ENCODE peak calls at places on chromosomes 7 and 10, in ten cellular contexts. One of them, this sample, is unnamed.

GRCh38 chr7:44257213-44257612 is 56.4 kb downstream of the YKT6 start:
- DNase-seq in amniotic stem cell: no peak
- DNase-seq in effector CD4-positive, alpha-beta T cell: no peak
- DNase-seq in AG09309: no peak
- DNase-seq in HFF-Myc: no peak
- DNase-seq in lower lobe of right lung: no peak
- DNase-seq in amygdala: no peak
- DNase-seq in H54: no peak
- DNase-seq in substantia nigra: no peak
- DNase-seq in spleen: no peak
- DNase-seq in this sample: no peak

GRCh38 chr7:156566812-156567549 is 73.6 kb upstream of the RNF32 start:
- DNase-seq in H54: no peak
- DNase-seq in lower lobe of right lung: no peak
- DNase-seq in substantia nigra: no peak
- DNase-seq in amniotic stem cell: no peak
- DNase-seq in HFF-Myc: no peak
- DNase-seq in effector CD4-positive, alpha-beta T cell: no peak
- DNase-seq in amygdala: no peak
- DNase-seq in AG09309: no peak
- DNase-seq in spleen: no peak
- DNase-seq in this sample: no peak

GRCh38 chr10:49286686-49287085 is 12.3 kb upstream of the C10orf71 start:
- DNase-seq in amniotic stem cell: no peak
- DNase-seq in HFF-Myc: no peak
- DNase-seq in substantia nigra: no peak
- DNase-seq in lower lobe of right lung: no peak
- DNase-seq in spleen: no peak
- DNase-seq in amygdala: no peak
- DNase-seq in H54: no peak
- DNase-seq in AG09309: no peak
- DNase-seq in effector CD4-positive, alpha-beta T cell: no peak
- DNase-seq in this sample: no peak

GRCh38 chr10:61314273-61314672 is 138.9 kb downstream of the TMEM26 start:
- DNase-seq in effector CD4-positive, alpha-beta T cell: no peak
- DNase-seq in HFF-Myc: no peak
- DNase-seq in amygdala: no peak
- DNase-seq in lower lobe of right lung: no peak
- DNase-seq in spleen: no peak
- DNase-seq in AG09309: no peak
- DNase-seq in H54: no peak
- DNase-seq in substantia nigra: no peak
- DNase-seq in amniotic stem cell: no peak
- DNase-seq in this sample: no peak

GRCh38 chr7:5339949-5340348 is 57.2 kb downstream of the SLC29A4 start:
- DNase-seq in amygdala: no peak
- DNase-seq in HFF-Myc: no peak
- DNase-seq in lower lobe of right lung: no peak
- DNase-seq in AG09309: no peak
- DNase-seq in effector CD4-positive, alpha-beta T cell: no peak
- DNase-seq in H54: no peak
- DNase-seq in spleen: no peak
- DNase-seq in substantia nigra: no peak
- DNase-seq in amniotic stem cell: no peak
- DNase-seq in this sample: no peak

GRCh38 chr7:19080076-19080475 is 37.4 kb downstream of the TWIST1 start:
- DNase-seq in amygdala: no peak
- DNase-seq in H54: no peak
- DNase-seq in amniotic stem cell: no peak
- DNase-seq in spleen: no peak
- DNase-seq in substantia nigra: no peak
- DNase-seq in HFF-Myc: no peak
- DNase-seq in effector CD4-positive, alpha-beta T cell: no peak
- DNase-seq in AG09309: no peak
- DNase-seq in lower lobe of right lung: no peak
- DNase-seq in this sample: no peak

GRCh38 chr10:93379366-93380042 is 102.6 kb downstream of the MYOF start:
- DNase-seq in substantia nigra: no peak
- DNase-seq in HFF-Myc: no peak
- DNase-seq in AG09309: no peak
- DNase-seq in amygdala: no peak
- DNase-seq in spleen: no peak
- DNase-seq in H54: peak; percentile 54
- DNase-seq in amniotic stem cell: peak; percentile 31
- DNase-seq in lower lobe of right lung: no peak
- DNase-seq in effector CD4-positive, alpha-beta T cell: no peak
- DNase-seq in this sample: no peak

GRCh38 chr7:4871056-4871680 is 9.3 kb upstream of the PAPOLB start:
- DNase-seq in effector CD4-positive, alpha-beta T cell: no peak
- DNase-seq in spleen: no peak
- DNase-seq in AG09309: no peak
- DNase-seq in amniotic stem cell: no peak
- DNase-seq in HFF-Myc: no peak
- DNase-seq in amygdala: no peak
- DNase-seq in lower lobe of right lung: no peak
- DNase-seq in substantia nigra: no peak
- DNase-seq in H54: no peak
- DNase-seq in this sample: no peak

GRCh38 chr7:128591705-128592104 is 80.4 kb upstream of the GARIN1A start:
- DNase-seq in H54: no peak
- DNase-seq in spleen: no peak
- DNase-seq in effector CD4-positive, alpha-beta T cell: no peak
- DNase-seq in AG09309: no peak
- DNase-seq in HFF-Myc: no peak
- DNase-seq in lower lobe of right lung: no peak
- DNase-seq in substantia nigra: no peak
- DNase-seq in amniotic stem cell: no peak
- DNase-seq in amygdala: no peak
- DNase-seq in this sample: no peak